ENCODE peak calls at places on chromosomes 11 and 22, in ten cellular contexts. Z is IMR-90; X is AG04449; W is astrocyte; F is right lobe of liver; E is H9; T is AG10803; B is HCT116; G is activated CD8-positive, alpha-beta T cell treated with anti-CD3 and anti-CD28 coated beads for 36 hours; L is fibroblast of lung. H is an unnamed sample.

GRCh38 chr22:30348837-30349236 is 7.9 kb downstream of the SF3A1 start:
- DNase-seq in G (no peak), W (no peak), X (no peak), F (no peak), L (peak), B (no peak), E (no peak), T (peak), Z (no peak), H (no peak)

GRCh38 chr11:16604784-16605439 is 133.5 kb upstream of the C11orf58 start:
- DNase-seq in W (peak), L (peak), G (peak), B (no peak), Z (peak), E (peak), F (peak), X (no peak), T (peak), H (peak)

GRCh38 chr11:13465909-13466371 is 2.9 kb upstream of the BTBD10 start:
- DNase-seq in Z (peak), L (peak), X (peak), W (peak), G (no peak), F (no peak), T (peak), B (peak), E (no peak), H (no peak)

GRCh38 chr11:11036185-11037161 is 178.6 kb upstream of the ZBED5 start:
- DNase-seq in Z (peak), E (peak), W (peak), L (peak), T (peak), X (no peak), B (peak), G (peak), F (peak), H (peak)

GRCh38 chr11:117315285-117316196 is 515 bp downstream of the BACE1 start:
- DNase-seq in G (peak), T (no peak), L (no peak), B (no peak), E (no peak), X (no peak), W (no peak), F (no peak), Z (no peak), H (peak)

GRCh38 chr11:25039165-25039564 is 542.3 kb downstream of the LUZP2 start:
- DNase-seq in X (no peak), B (no peak), G (no peak), W (no peak), E (no peak), T (no peak), F (no peak), Z (no peak), L (no peak), H (no peak)

GRCh38 chr22:19057539-19057938 is 64.7 kb downstream of the DGCR2 start:
- DNase-seq in W (no peak), G (no peak), F (peak), Z (no peak), L (no peak), T (no peak), B (no peak), E (no peak), X (no peak), H (peak)

GRCh38 chr22:37822079-37822833 is 926 bp upstream of the GALR3 start:
- DNase-seq in T (no peak), E (peak), B (no peak), L (no peak), Z (no peak), G (no peak), F (no peak), W (no peak), X (no peak), H (no peak)

GRCh38 chr11:24636291-24636629 is 139.4 kb downstream of the LUZP2 start:
- DNase-seq in T (no peak), G (no peak), X (no peak), L (no peak), E (no peak), W (no peak), B (no peak), F (no peak), Z (no peak), H (no peak)

GRCh38 chr11:42819126-42819525 is 492.7 kb upstream of the API5 start:
- DNase-seq in W (no peak), B (no peak), E (no peak), X (no peak), G (no peak), L (no peak), Z (no peak), T (no peak), F (no peak), H (no peak)

GRCh38 chr22:19440411-19441195 is 6.9 kb downstream of the C22orf39 start:
- DNase-seq in Z (no peak), F (peak), L (no peak), E (no peak), B (no peak), G (no peak), W (no peak), X (no peak), T (no peak), H (no peak)

GRCh38 chr11:47270331-47271271 is 668 bp downstream of the MADD start:
- DNase-seq in X (no peak), W (peak), T (peak), B (no peak), E (no peak), G (peak), F (no peak), L (peak), Z (peak), H (no peak)

GRCh38 chr22:30267382-30268302 is 991 bp upstream of the OSM start:
- DNase-seq in F (no peak), B (no peak), E (no peak), L (no peak), G (peak), X (no peak), W (no peak), Z (no peak), T (no peak), H (peak)

GRCh38 chr22:28299329-28299728 is 380.3 kb upstream of the PITPNB start:
- DNase-seq in F (no peak), G (no peak), X (no peak), T (no peak), L (no peak), W (no peak), E (no peak), Z (no peak), B (no peak), H (no peak)

GRCh38 chr22:48719978-48720661 is 1107.6 kb downstream of the BRD1 start:
- DNase-seq in W (no peak), E (peak), B (no peak), L (no peak), T (no peak), Z (no peak), G (peak), F (no peak), X (no peak), H (no peak)
- TF ChIP-seq CTCF in W (no peak), E (peak), B (peak), L (no peak), T (no peak), Z (no peak), G (peak), F (no peak), X (no peak), H (no peak)

DNA sequence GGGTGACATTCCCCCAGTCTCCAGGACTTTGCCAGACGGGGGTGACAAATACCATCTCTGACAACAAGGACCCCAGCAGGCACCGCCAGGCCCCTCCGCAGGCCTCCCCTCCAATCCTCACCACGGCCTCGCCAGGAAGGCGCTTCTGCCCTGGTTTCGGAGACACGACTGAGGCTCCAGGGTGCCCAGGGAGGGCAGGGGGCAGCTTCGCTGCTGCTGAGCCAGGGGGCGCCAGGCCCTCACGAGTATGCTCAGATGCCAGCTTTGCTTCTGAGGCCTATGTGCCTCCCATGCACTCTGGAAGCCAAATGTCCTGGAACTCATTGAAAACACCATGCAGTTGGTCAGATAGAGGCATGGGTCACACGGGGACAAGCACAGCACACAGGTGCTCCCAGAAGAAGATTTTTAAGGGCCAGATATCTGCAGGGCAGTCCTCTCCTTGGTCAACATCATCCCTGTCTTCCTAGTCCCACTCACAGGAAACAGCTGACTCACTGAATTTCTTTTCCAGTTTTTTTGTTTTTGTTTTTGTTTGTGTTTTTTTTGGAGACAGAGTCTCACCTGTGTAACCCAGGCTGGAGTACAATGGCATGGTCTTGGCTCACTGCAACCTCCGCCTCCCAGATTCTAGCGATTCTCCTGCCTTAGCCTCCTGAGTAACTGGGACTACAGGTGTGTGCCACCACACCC is 19.9 kb downstream of the BID start:
- DNase-seq in W (no peak), Z (no peak), T (no peak), G (peak), E (peak), L (no peak), X (no peak), B (no peak), F (no peak), H (no peak)
- TF ChIP-seq CTCF in W (no peak), Z (peak), T (peak), G (peak), E (peak), L (peak), X (peak), B (peak), F (peak), H (peak)

DNA sequence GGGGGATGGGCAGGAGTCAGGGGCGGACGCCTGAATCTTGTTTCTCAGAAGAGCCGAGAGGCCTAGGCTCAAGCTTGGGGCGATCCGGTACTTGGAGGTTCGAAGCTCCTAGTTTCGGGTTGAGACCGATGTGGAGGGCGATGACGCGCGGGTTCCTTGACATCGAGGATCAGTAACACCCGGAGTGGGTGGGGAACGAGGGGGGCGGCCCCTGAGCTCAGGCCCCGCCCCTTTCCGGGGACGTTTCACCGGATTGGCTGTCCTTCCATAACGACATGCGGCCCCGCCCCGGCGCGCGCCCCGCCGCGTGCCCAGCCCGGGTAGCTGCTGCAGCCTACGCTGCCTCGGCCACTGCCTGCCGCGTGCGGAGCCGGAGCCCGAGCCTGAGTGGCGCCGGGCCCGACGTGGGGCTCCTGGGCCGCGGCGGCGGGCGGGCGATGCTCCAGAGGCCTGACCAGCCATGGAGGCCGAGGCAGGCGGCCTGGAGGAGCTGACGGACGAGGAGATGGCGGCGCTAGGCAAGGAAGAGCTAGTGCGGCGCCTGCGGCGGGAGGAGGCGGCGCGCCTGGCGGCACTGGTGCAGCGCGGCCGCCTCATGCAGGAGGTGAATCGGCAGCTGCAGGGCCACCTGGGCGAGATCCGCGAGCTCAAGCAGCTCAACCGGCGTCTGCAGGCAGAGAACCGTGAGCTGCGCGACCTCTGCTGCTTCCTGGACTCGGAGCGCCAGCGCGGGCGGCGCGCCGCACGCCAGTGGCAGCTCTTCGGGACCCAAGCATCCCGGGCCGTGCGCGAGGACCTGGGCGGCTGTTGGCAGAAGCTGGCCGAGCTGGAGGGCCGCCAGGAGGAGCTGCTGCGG is at the start of gene CCDC85B:
- DNase-seq in B (peak), G (peak), L (peak), W (peak), T (peak), X (peak), Z (peak), E (peak), F (peak), H (peak)
- TF ChIP-seq CTCF in B (peak), G (no peak), L (no peak), W (no peak), T (no peak), X (peak), Z (no peak), E (peak), F (peak), H (no peak)

DNA sequence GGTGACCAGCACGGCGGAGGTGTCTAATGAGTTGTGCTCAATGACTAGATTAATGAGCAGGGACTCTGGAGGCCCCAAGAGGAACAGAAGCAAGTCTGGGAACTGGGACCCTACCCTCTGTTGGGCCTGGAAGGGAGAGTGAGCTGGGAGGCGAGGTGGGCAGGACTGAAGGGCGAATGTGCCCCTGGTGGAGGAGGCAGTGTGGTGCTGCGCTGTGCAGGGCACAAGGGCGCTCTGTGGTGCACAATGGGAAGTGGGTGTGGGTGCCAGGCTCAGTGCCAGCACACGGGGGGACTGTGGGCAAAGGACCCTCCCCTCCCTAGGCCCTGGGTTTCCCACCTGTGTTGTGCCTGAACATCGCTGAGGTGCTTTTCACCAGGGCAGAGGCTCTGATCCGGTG is 57.5 kb upstream of the TTLL12 start:
- DNase-seq in B (no peak), T (no peak), W (no peak), G (no peak), L (no peak), Z (no peak), E (no peak), X (no peak), F (no peak), H (no peak)
- TF ChIP-seq CTCF in B (peak), T (no peak), W (no peak), G (no peak), L (no peak), Z (no peak), E (no peak), X (no peak), F (no peak), H (no peak)